ENCODE peak calls at places on chromosomes 7 and 10, in ten cellular contexts. X is tibial nerve; F is CD4-positive, CD25-positive, alpha-beta regulatory T cell; P is A549; H is lower lobe of right lung; C is cardiac muscle cell; L is transverse colon; Q is neural progenitor cell; W is fibroblast of lung; Z is testis. V is an unnamed sample. For H3K4me1, the result is how much of the 10 kb centered on the place peaks cover.

GRCh38 chr7:81366546-81366945 is 403.3 kb downstream of the HGF start:
- DNase-seq in X (no peak), F (no peak), P (no peak), H (no peak), C (no peak), L (no peak), Q (no peak), W (peak), Z (no peak), V (no peak)

GRCh38 chr10:127041561-127041960 is 136.3 kb downstream of the DOCK1 start:
- DNase-seq in X (no peak), F (no peak), P (no peak), H (no peak), C (no peak), L (no peak), Q (no peak), W (peak), Z (peak), V (no peak)

GRCh38 chr7:36264123-36264916 is 111.3 kb downstream of the EEPD1 start:
- DNase-seq in X (no peak), F (no peak), P (no peak), H (peak), C (no peak), L (no peak), Q (no peak), W (no peak), Z (no peak), V (no peak)

GRCh38 chr7:25726180-25726579 is 425.8 kb upstream of the NFE2L3 start:
- DNase-seq in X (no peak), F (no peak), P (no peak), H (no peak), C (peak), L (no peak), Q (peak), W (no peak), Z (no peak), V (no peak)

GRCh38 chr7:381211-382117 is 91.5 kb downstream of the FOXL3 start:
- DNase-seq in X (no peak), F (no peak), P (no peak), H (peak), C (no peak), L (no peak), Q (no peak), W (no peak), Z (peak), V (no peak)

GRCh38 chr10:69232736-69233135 is 12.6 kb downstream of the HKDC1 start:
- DNase-seq in X (no peak), F (peak), P (no peak), H (no peak), C (no peak), L (peak), Q (no peak), W (no peak), Z (no peak), V (peak)

GRCh38 chr10:30445716-30446115 is 11.7 kb downstream of the MAP3K8 start:
- DNase-seq in X (no peak), F (no peak), P (no peak), H (no peak), C (peak), L (no peak), Q (no peak), W (peak), Z (no peak), V (no peak)

GRCh38 chr10:117224881-117225280 is 16.0 kb upstream of the SLC18A2 start:
- DNase-seq in X (no peak), F (no peak), P (no peak), H (no peak), C (no peak), L (no peak), Q (no peak), W (no peak), Z (no peak), V (no peak)

GRCh38 chr7:81280531-81280930 is 361.7 kb upstream of the SEMA3C start:
- DNase-seq in X (no peak), F (no peak), P (no peak), H (no peak), C (no peak), L (no peak), Q (no peak), W (peak), Z (no peak), V (no peak)

GRCh38 chr7:33745934-33746333 is 159.4 kb upstream of the BMPER start:
- DNase-seq in X (no peak), F (no peak), P (no peak), H (no peak), C (no peak), L (no peak), Q (no peak), W (peak), Z (no peak), V (no peak)

GRCh38 chr7:50869108-50869716 is 86.5 kb upstream of the GRB10 start:
- DNase-seq in X (peak), F (no peak), P (peak), H (no peak), C (no peak), L (no peak), Q (no peak), W (peak), Z (peak), V (no peak)

GRCh38 chr7:38310601-38311057 is 37.2 kb upstream of the TARP start:
- DNase-seq in X (peak), F (no peak), P (no peak), H (peak), C (no peak), L (peak), Q (no peak), W (no peak), Z (peak), V (no peak)

GRCh38 chr10:132709471-132709951 is 76.4 kb downstream of the NKX6-2 start:
- DNase-seq in X (no peak), F (no peak), P (no peak), H (peak), C (no peak), L (no peak), Q (no peak), W (no peak), Z (no peak), V (no peak)

GRCh38 chr7:130649004-130649790 is 19.4 kb downstream of the COPG2 start:
- DNase-seq in X (no peak), F (no peak), P (no peak), H (no peak), C (no peak), L (no peak), Q (no peak), W (peak), Z (no peak), V (no peak)

GRCh38 chr7:56062382-56062781 is 1.7 kb upstream of the SUMF2 start:
- DNase-seq in X (no peak), F (no peak), P (no peak), H (no peak), C (no peak), L (no peak), Q (no peak), W (peak), Z (no peak), V (no peak)

GRCh38 chr10:91575044-91575610 is 57.7 kb downstream of the PPP1R3C start:
- DNase-seq in X (no peak), F (no peak), P (no peak), H (no peak), C (peak), L (no peak), Q (peak), W (no peak), Z (no peak), V (no peak)

GRCh38 chr10:103617362-103618026 is 124.0 kb downstream of the NEURL1 start:
- DNase-seq in X (no peak), F (no peak), P (no peak), H (no peak), C (no peak), L (no peak), Q (no peak), W (no peak), Z (no peak), V (no peak)
- H3K4me1 ChIP-seq in X (half or more), F (under half), P (under half), H (under half), C (under half), L (half or more), Q (under half), W (half or more), Z (half or more), V (under half)

DNA sequence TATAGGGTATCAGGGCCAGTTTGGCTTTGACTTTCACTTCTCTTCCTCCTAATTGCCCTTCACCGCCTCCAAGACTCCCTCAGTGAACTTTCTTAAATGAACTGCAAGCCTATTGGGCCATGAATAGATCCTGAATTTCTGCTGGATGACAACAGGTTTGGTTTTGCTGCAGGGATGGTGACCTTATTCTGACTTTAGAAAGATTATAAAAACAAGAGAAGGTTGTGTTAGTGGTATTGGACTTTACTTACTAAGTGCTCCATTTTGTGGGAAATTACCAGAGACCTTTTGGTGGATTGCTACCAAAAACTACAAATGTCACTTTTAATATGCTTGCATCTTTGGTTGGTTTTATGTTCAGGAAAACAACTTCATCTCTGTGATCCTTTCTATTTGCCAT is 11.5 kb upstream of the LIPA start:
- DNase-seq in X (no peak), F (no peak), P (no peak), H (no peak), C (no peak), L (no peak), Q (no peak), W (no peak), Z (no peak), V (no peak)
- H3K4me1 ChIP-seq in X (under half), F (under half), P (under half), H (under half), C (under half), L (under half), Q (under half), W (under half), Z (under half), V (under half)

DNA sequence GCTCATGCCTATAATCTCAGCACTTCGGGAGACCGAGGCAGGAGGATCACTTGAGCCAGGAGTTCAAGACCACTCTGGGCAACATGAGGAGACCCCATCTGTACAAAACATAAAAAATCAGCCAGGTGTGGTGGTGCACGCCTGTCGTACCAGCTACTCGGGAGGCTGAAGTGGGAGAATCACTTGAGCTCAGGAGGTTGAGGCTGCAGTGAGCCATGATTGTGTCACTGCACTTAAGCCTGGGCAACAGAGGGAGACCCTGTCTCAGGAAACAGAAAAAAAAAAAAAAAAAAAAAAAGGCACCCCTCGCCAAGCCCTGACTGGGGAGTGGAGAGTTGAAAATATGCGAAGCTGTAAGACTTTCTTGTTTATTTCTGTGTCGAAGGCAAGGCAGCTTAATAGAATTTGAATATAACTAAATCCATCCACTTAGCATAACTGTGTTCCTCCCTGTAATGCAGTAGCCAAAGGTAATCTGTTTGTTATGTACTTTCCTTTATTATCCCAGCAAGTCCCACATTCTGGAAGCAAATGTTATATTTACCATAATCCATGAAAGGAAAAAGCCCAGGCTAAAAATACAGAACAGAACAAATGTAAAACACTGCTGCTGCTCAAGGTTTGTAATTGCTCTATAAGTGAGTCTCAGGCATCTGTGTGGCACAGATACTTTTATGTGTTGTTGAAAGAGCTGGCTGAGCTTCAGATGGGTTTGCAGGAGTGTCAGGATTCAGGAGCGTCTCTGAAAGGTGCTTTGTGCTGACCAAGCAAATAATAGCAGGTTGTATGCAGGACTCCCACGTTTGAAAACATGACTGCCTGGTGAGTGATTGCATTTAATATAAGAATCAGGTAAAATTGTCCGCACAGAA is 127.2 kb downstream of the CELF2 start:
- DNase-seq in X (no peak), F (no peak), P (no peak), H (no peak), C (peak), L (no peak), Q (peak), W (no peak), Z (no peak), V (no peak)
- H3K4me1 ChIP-seq in X (under half), F (half or more), P (under half), H (half or more), C (half or more), L (half or more), Q (under half), W (under half), Z (under half), V (under half)

GRCh38 chr7:29484280-29484679 is 79.4 kb upstream of the PRR15 start:
- DNase-seq in X (no peak), F (no peak), P (no peak), H (no peak), C (no peak), L (no peak), Q (no peak), W (no peak), Z (no peak), V (peak)
- H3K4me1 ChIP-seq in X (under half), F (under half), P (under half), H (under half), C (half or more), L (half or more), Q (under half), W (under half), Z (under half), V (under half)

V was measured in small intestine.